ENCODE peak calls at places on chromosomes 12 and 14, in ten cellular contexts. G, Y, X, A, D, E, W, Z, Q and C are unnamed samples.

GRCh38 chr12:121400332-121401139 is 618 bp downstream of the RNF34 start:
- DNase-seq in Q (peak), D (peak), A (peak), X (peak), Z (peak), Y (peak), E (peak), G (peak), W (no peak), C (no peak)

GRCh38 chr12:76879710-76880025 is 849 bp upstream of the CSRP2 start:
- DNase-seq in E (no peak), Z (no peak), X (no peak), G (no peak), Q (no peak), W (no peak), D (no peak), A (no peak), Y (no peak), C (no peak)

GRCh38 chr12:119938049-119938667 is 50.9 kb upstream of the BICDL1 start:
- DNase-seq in Z (peak), Q (peak), Y (peak), X (peak), D (peak), A (peak), W (peak), E (peak), G (peak), C (peak)

GRCh38 chr14:23566782-23567185 is 807 bp downstream of the AP1G2 start:
- DNase-seq in G (no peak), W (no peak), D (no peak), E (peak), Z (no peak), A (peak), X (no peak), Y (no peak), Q (no peak), C (no peak)

GRCh38 chr14:25836647-25837046 is 761.2 kb downstream of the NOVA1 start:
- DNase-seq in Y (no peak), Z (no peak), D (no peak), Q (no peak), G (no peak), E (no peak), X (no peak), A (no peak), W (no peak), C (no peak)

GRCh38 chr12:20460956-20461355 is 92.6 kb downstream of the PDE3A start:
- DNase-seq in Y (no peak), E (no peak), W (no peak), Z (no peak), D (no peak), A (no peak), G (no peak), X (no peak), Q (no peak), C (no peak)

GRCh38 chr14:58882577-58883018 is 244.8 kb downstream of the DACT1 start:
- DNase-seq in Q (no peak), W (no peak), Y (no peak), A (peak), Z (no peak), X (no peak), E (no peak), G (no peak), D (no peak), C (no peak)

GRCh38 chr12:103423061-103423473 is 72.7 kb downstream of the C12orf42 start:
- DNase-seq in Q (no peak), W (no peak), A (no peak), G (no peak), Z (no peak), Y (no peak), D (no peak), E (no peak), X (no peak), C (no peak)

GRCh38 chr12:68844788-68845695 is 37.1 kb downstream of the MDM2 start:
- DNase-seq in D (no peak), Q (no peak), X (no peak), Z (no peak), Y (no peak), W (no peak), E (no peak), A (no peak), G (no peak), C (no peak)